ENCODE peak calls at places on chromosomes 2 and 18, in four cellular contexts. One of them, this sample, is unnamed.
A peak's percentile ranks its signal among the peaks of the same experiment; 100 is the strongest.

GRCh38 chr18:49723648-49724180 is 89.6 kb downstream of the ACAA2 start:
- DNase-seq in K562: no peak
- DNase-seq in H1: no peak
- DNase-seq in GM12878: peak; percentile 43
- DNase-seq in this sample: peak; percentile 80

GRCh38 chr2:59490192-59490591 is 1063.3 kb downstream of the BCL11A start:
- DNase-seq in K562: no peak
- DNase-seq in H1: no peak
- DNase-seq in GM12878: no peak
- DNase-seq in this sample: no peak

GRCh38 chr18:13376298-13376840 is 157.8 kb downstream of the LDLRAD4 start:
- DNase-seq in K562: no peak
- DNase-seq in H1: no peak
- DNase-seq in GM12878: no peak
- DNase-seq in this sample: no peak

GRCh38 chr18:12405066-12405465 is 2.7 kb upstream of the PRELID3A start:
- DNase-seq in K562: no peak
- DNase-seq in H1: no peak
- DNase-seq in GM12878: no peak
- DNase-seq in this sample: no peak

GRCh38 chr2:201696151-201696659 is 2.2 kb downstream of the MPP4 start:
- DNase-seq in K562: no peak
- DNase-seq in H1: no peak
- DNase-seq in GM12878: no peak
- DNase-seq in this sample: no peak

GRCh38 chr2:73214120-73215035 is at the start of gene SMYD5:
- DNase-seq in K562: peak; percentile 93
- DNase-seq in H1: peak; percentile 97
- DNase-seq in GM12878: peak; percentile 53
- DNase-seq in this sample: peak; percentile 88

GRCh38 chr2:27211241-27211942 is 449 bp upstream of the ATRAID start:
- DNase-seq in K562: peak; percentile 96
- DNase-seq in H1: no peak
- DNase-seq in GM12878: no peak
- DNase-seq in this sample: no peak

GRCh38 chr2:242057379-242058040 is 188.0 kb downstream of the RTP5 start:
- DNase-seq in K562: no peak
- DNase-seq in H1: no peak
- DNase-seq in GM12878: no peak
- DNase-seq in this sample: no peak

GRCh38 chr2:25347205-25347815 is 5.6 kb upstream of the DNMT3A start:
- DNase-seq in K562: no peak
- DNase-seq in H1: no peak
- DNase-seq in GM12878: no peak
- DNase-seq in this sample: no peak

GRCh38 chr18:49178736-49179135 is 228.0 kb upstream of the SMAD7 start:
- DNase-seq in K562: peak; percentile 25
- DNase-seq in H1: no peak
- DNase-seq in GM12878: no peak
- DNase-seq in this sample: peak; percentile 36

GRCh38 chr2:65537651-65538385 is 105.4 kb upstream of the SPRED2 start:
- DNase-seq in K562: no peak
- DNase-seq in H1: no peak
- DNase-seq in GM12878: no peak
- DNase-seq in this sample: no peak

GRCh38 chr2:216392945-216393840 is 19.1 kb upstream of the SMARCAL1 start:
- DNase-seq in K562: peak; percentile 30
- DNase-seq in H1: no peak
- DNase-seq in GM12878: no peak
- DNase-seq in this sample: no peak

GRCh38 chr2:26559044-26559405 is 81.1 kb upstream of the OTOF start:
- DNase-seq in K562: no peak
- DNase-seq in H1: no peak
- DNase-seq in GM12878: no peak
- DNase-seq in this sample: no peak

GRCh38 chr2:85330839-85331636 is 3.2 kb upstream of the TGOLN2 start:
- DNase-seq in K562: no peak
- DNase-seq in H1: no peak
- DNase-seq in GM12878: no peak
- DNase-seq in this sample: no peak

DNA sequence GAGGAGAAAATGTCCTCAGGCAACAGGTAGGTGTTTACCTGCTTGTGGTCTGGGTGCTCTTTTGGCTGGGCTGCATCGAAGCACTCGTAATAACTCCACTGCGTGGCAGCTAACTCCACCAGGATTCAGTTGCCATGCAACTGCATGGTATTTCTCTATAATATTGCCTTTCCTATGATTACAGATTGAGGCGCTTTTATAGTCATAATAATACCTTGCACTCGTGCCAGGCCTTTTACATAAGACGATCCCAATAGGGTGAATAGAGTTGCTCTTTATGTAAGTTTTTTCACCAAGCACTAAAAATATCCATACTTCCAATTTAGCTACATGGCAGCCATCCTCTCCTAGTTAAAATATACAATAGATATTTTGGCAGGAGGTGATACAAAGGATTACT is 19.6 kb upstream of the NYAP2 start:
- DNase-seq in K562: no peak
- DNase-seq in H1: no peak
- DNase-seq in GM12878: no peak
- DNase-seq in this sample: no peak
- TF ChIP-seq EP300 in K562: no peak
- TF ChIP-seq EP300 in H1: no peak
- TF ChIP-seq EP300 in GM12878: no peak
- TF ChIP-seq EP300 in this sample: no peak

GRCh38 chr2:200185575-200186103 is 120.9 kb upstream of the SPATS2L start:
- DNase-seq in K562: no peak
- DNase-seq in H1: no peak
- DNase-seq in GM12878: no peak
- DNase-seq in this sample: no peak
- TF ChIP-seq BRCA1 in K562: no peak
- TF ChIP-seq BRCA1 in H1: no peak
- TF ChIP-seq BRCA1 in GM12878: no peak
- TF ChIP-seq BRCA1 in this sample: no peak

DNA sequence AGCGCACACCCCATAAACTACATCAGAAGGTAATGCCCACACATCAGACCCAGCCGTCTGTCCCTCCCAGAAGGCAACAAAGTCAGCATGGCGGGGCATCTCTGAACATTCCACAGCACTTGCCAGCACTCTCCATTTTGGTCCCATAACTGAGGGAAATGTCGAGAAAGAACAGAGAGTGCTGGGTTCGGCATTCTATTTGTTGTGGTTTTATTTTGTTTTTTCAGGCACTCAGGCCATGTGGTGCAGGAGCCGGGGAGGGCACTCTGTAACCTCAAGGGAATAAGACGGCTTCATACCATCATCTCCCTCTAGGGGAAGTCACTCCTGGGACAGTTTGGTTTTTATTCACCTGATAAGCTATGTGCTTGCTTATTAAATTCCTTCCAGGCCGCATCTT is 156.0 kb downstream of the SEPTIN10 start:
- DNase-seq in K562: no peak
- DNase-seq in H1: no peak
- DNase-seq in GM12878: no peak
- DNase-seq in this sample: no peak
- TF ChIP-seq EP300 in K562: no peak
- TF ChIP-seq EP300 in H1: no peak
- TF ChIP-seq EP300 in GM12878: no peak
- TF ChIP-seq EP300 in this sample: no peak

GRCh38 chr2:206693399-206694137 is 24.6 kb downstream of the DYTN start:
- DNase-seq in K562: peak; percentile 34
- DNase-seq in H1: peak; percentile 50
- DNase-seq in GM12878: peak; percentile 24
- DNase-seq in this sample: peak; percentile 65

GRCh38 chr2:206696910-206697309 is 21.3 kb downstream of the DYTN start:
- DNase-seq in K562: no peak
- DNase-seq in H1: no peak
- DNase-seq in GM12878: no peak
- DNase-seq in this sample: no peak

GRCh38 chr2:206701952-206702630 is 16.1 kb downstream of the DYTN start:
- DNase-seq in K562: no peak
- DNase-seq in H1: no peak
- DNase-seq in GM12878: no peak
- DNase-seq in this sample: no peak

GRCh38 chr2:206700141-206700540 is 18.1 kb downstream of the DYTN start:
- DNase-seq in K562: no peak
- DNase-seq in H1: no peak
- DNase-seq in GM12878: no peak
- DNase-seq in this sample: no peak

GRCh38 chr2:206698811-206699210 is 19.4 kb downstream of the DYTN start:
- DNase-seq in K562: no peak
- DNase-seq in H1: no peak
- DNase-seq in GM12878: no peak
- DNase-seq in this sample: no peak
- TF ChIP-seq BRCA1 in K562: no peak
- TF ChIP-seq BRCA1 in H1: no peak
- TF ChIP-seq BRCA1 in GM12878: no peak
- TF ChIP-seq BRCA1 in this sample: no peak

DNA sequence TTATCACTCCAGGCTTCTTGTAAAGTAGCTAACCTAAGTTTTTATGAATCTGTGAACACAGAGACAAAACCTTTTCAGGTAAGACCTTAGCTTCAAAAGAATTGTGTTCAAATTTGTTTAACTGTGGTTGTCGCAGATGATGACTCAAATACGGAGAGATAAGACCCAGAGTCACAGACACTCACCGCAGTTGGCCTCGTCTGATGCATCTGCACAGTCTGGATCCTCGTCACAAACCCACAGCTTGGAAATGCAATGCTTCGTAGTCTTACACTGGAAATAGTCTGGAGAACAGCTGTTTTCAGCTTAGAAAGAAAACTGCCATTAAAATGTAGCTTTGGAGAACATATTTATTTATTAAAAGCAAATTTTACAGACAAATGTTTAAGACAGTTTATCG is 1662.1 kb upstream of the NXPH2 start:
- DNase-seq in K562: no peak
- DNase-seq in H1: no peak
- DNase-seq in GM12878: no peak
- DNase-seq in this sample: no peak
- TF ChIP-seq EP300 in K562: no peak
- TF ChIP-seq EP300 in H1: no peak
- TF ChIP-seq EP300 in GM12878: no peak
- TF ChIP-seq EP300 in this sample: no peak

GRCh38 chr2:121588357-121588756 is 57.7 kb downstream of the RNU4ATAC start:
- DNase-seq in K562: no peak
- DNase-seq in H1: no peak
- DNase-seq in GM12878: no peak
- DNase-seq in this sample: no peak
- TF ChIP-seq BRCA1 in K562: no peak
- TF ChIP-seq BRCA1 in H1: no peak
- TF ChIP-seq BRCA1 in GM12878: no peak
- TF ChIP-seq BRCA1 in this sample: no peak

GRCh38 chr2:191015229-191015628 is 1.3 kb upstream of the STAT1 start:
- DNase-seq in K562: no peak
- DNase-seq in H1: no peak
- DNase-seq in GM12878: no peak
- DNase-seq in this sample: no peak

GRCh38 chr2:191013617-191013875 is 425 bp downstream of the STAT1 start:
- DNase-seq in K562: no peak
- DNase-seq in H1: no peak
- DNase-seq in GM12878: no peak
- DNase-seq in this sample: no peak

GRCh38 chr2:191014653-191015020 is 666 bp upstream of the STAT1 start:
- DNase-seq in K562: no peak
- DNase-seq in H1: no peak
- DNase-seq in GM12878: no peak
- DNase-seq in this sample: no peak

GRCh38 chr2:191012845-191013616 is 940 bp downstream of the STAT1 start:
- DNase-seq in K562: no peak
- DNase-seq in H1: no peak
- DNase-seq in GM12878: no peak
- DNase-seq in this sample: peak; percentile 31

GRCh38 chr2:191013876-191014652 is at the start of gene STAT1:
- DNase-seq in K562: peak; percentile 93
- DNase-seq in H1: peak; percentile 99
- DNase-seq in GM12878: peak; percentile 75
- DNase-seq in this sample: peak; percentile 89
- TF ChIP-seq EP300 in K562: peak; percentile 91
- TF ChIP-seq EP300 in H1: peak; percentile 100
- TF ChIP-seq EP300 in GM12878: peak; percentile 75
- TF ChIP-seq EP300 in this sample: peak; percentile 100

GRCh38 chr2:180520206-180520605 is 460.2 kb upstream of the UBE2E3 start:
- DNase-seq in K562: no peak
- DNase-seq in H1: no peak
- DNase-seq in GM12878: no peak
- DNase-seq in this sample: no peak
- TF ChIP-seq BRCA1 in K562: no peak
- TF ChIP-seq BRCA1 in H1: no peak
- TF ChIP-seq BRCA1 in GM12878: no peak
- TF ChIP-seq BRCA1 in this sample: no peak

GRCh38 chr2:128026422-128027277 is 1.2 kb downstream of the SAP130 start:
- DNase-seq in K562: no peak
- DNase-seq in H1: no peak
- DNase-seq in GM12878: no peak
- DNase-seq in this sample: no peak
- TF ChIP-seq EP300 in K562: no peak
- TF ChIP-seq EP300 in H1: no peak
- TF ChIP-seq EP300 in GM12878: no peak
- TF ChIP-seq EP300 in this sample: no peak

GRCh38 chr2:165401285-165401852 is 68.1 kb upstream of the CSRNP3 start:
- DNase-seq in K562: peak; percentile 15
- DNase-seq in H1: no peak
- DNase-seq in GM12878: peak; percentile 9
- DNase-seq in this sample: peak; percentile 67
- TF ChIP-seq BRCA1 in K562: no peak
- TF ChIP-seq BRCA1 in H1: no peak
- TF ChIP-seq BRCA1 in GM12878: no peak
- TF ChIP-seq BRCA1 in this sample: no peak

This sample was measured in HepG2.